ENCODE peak calls at places on chromosomes 12 and 14, in ten cellular contexts. T is iPS DF 19.7; S is HTR-8/SVneo; X is activated CD4-positive, alpha-beta T cell treated with anti-CD3 and anti-CD28 coated beads, Interleukin-2, amount 50 U/mL, for 1 hour; U is A172; N is germinal center; F is GM04503; D is D341Med; I is tibial nerve; Q is neural crest cell. V is an unnamed sample.

GRCh38 chr12:107515446-107515958 is 170.1 kb upstream of the PWP1 start:
- DNase-seq in T (peak), S (peak), X (no peak), U (peak), N (no peak), F (peak), D (no peak), I (peak), Q (no peak), V (peak)

GRCh38 chr14:102320033-102320660 is 601 bp downstream of the ZNF839 start:
- DNase-seq in T (no peak), S (no peak), X (peak), U (no peak), N (peak), F (no peak), D (no peak), I (no peak), Q (no peak), V (peak)

GRCh38 chr14:55180006-55180405 is 11.4 kb downstream of the DLGAP5 start:
- DNase-seq in T (no peak), S (no peak), X (no peak), U (no peak), N (no peak), F (no peak), D (no peak), I (no peak), Q (no peak), V (no peak)

GRCh38 chr12:124148481-124148880 is 146.4 kb upstream of the RFLNA start:
- DNase-seq in T (no peak), S (no peak), X (no peak), U (no peak), N (no peak), F (no peak), D (no peak), I (no peak), Q (no peak), V (no peak)

GRCh38 chr12:124332068-124332672 is 37.3 kb downstream of the RFLNA start:
- DNase-seq in T (no peak), S (peak), X (no peak), U (no peak), N (no peak), F (no peak), D (peak), I (no peak), Q (no peak), V (peak)

GRCh38 chr12:54125950-54126695 is 62.7 kb downstream of the SMUG1 start:
- DNase-seq in T (no peak), S (no peak), X (no peak), U (no peak), N (no peak), F (no peak), D (no peak), I (peak), Q (peak), V (peak)

GRCh38 chr14:93430889-93431670 is at the start of gene UNC79:
- DNase-seq in T (peak), S (no peak), X (no peak), U (no peak), N (no peak), F (no peak), D (peak), I (no peak), Q (peak), V (peak)

GRCh38 chr14:101026341-101026740 is 122.8 kb upstream of the RTL1 start:
- DNase-seq in T (no peak), S (no peak), X (no peak), U (no peak), N (no peak), F (no peak), D (no peak), I (no peak), Q (no peak), V (no peak)

GRCh38 chr12:45336331-45336730 is 120.4 kb downstream of the ANO6 start:
- DNase-seq in T (no peak), S (no peak), X (no peak), U (peak), N (no peak), F (peak), D (no peak), I (no peak), Q (no peak), V (no peak)

GRCh38 chr14:23544511-23545447 is 6.8 kb downstream of the ZFHX2 start:
- DNase-seq in T (no peak), S (no peak), X (no peak), U (no peak), N (no peak), F (no peak), D (no peak), I (no peak), Q (no peak), V (no peak)

GRCh38 chr12:106304001-106304421 is 1.5 kb downstream of the TCP11L2 start:
- DNase-seq in T (no peak), S (no peak), X (no peak), U (no peak), N (no peak), F (no peak), D (no peak), I (no peak), Q (no peak), V (no peak)

GRCh38 chr14:80965041-80965440 is 9.6 kb downstream of the TSHR start:
- DNase-seq in T (no peak), S (no peak), X (no peak), U (no peak), N (no peak), F (no peak), D (no peak), I (no peak), Q (no peak), V (no peak)

GRCh38 chr12:31106101-31106803 is 32.6 kb downstream of the DDX11 start:
- DNase-seq in T (no peak), S (no peak), X (no peak), U (no peak), N (no peak), F (no peak), D (no peak), I (no peak), Q (no peak), V (no peak)

GRCh38 chr14:91728616-91729183 is 3.2 kb downstream of the CATSPERB start:
- DNase-seq in T (no peak), S (no peak), X (no peak), U (no peak), N (no peak), F (peak), D (no peak), I (no peak), Q (no peak), V (peak)

GRCh38 chr12:126998747-126999285 is 1268.2 kb upstream of the TMEM132C start:
- DNase-seq in T (no peak), S (no peak), X (no peak), U (no peak), N (no peak), F (no peak), D (no peak), I (no peak), Q (no peak), V (no peak)

GRCh38 chr12:91574391-91574790 is 391.8 kb upstream of the DCN start:
- DNase-seq in T (no peak), S (no peak), X (no peak), U (no peak), N (no peak), F (no peak), D (no peak), I (no peak), Q (no peak), V (no peak)

GRCh38 chr12:20885552-20885951 is 75.0 kb downstream of the SLCO1B3 start:
- DNase-seq in T (no peak), S (no peak), X (no peak), U (no peak), N (no peak), F (no peak), D (no peak), I (no peak), Q (no peak), V (no peak)

GRCh38 chr12:113184900-113185179 is 438 bp downstream of the DDX54 start:
- DNase-seq in T (peak), S (peak), X (peak), U (peak), N (peak), F (no peak), D (peak), I (peak), Q (peak), V (peak)

GRCh38 chr12:110934093-110934852 is 13.9 kb upstream of the MYL2 start:
- DNase-seq in T (peak), S (no peak), X (no peak), U (peak), N (no peak), F (no peak), D (no peak), I (no peak), Q (no peak), V (peak)

GRCh38 chr12:109295764-109296425 is 13.2 kb downstream of the FOXN4 start:
- DNase-seq in T (no peak), S (no peak), X (no peak), U (no peak), N (no peak), F (no peak), D (no peak), I (no peak), Q (no peak), V (no peak)

GRCh38 chr14:59306775-59307174 is 118.3 kb downstream of the DAAM1 start:
- DNase-seq in T (no peak), S (peak), X (no peak), U (peak), N (no peak), F (no peak), D (no peak), I (no peak), Q (no peak), V (no peak)

GRCh38 chr14:92563359-92563758 is 49.8 kb downstream of the RIN3 start:
- DNase-seq in T (no peak), S (no peak), X (no peak), U (no peak), N (no peak), F (no peak), D (no peak), I (no peak), Q (no peak), V (peak)

GRCh38 chr12:52032431-52032796 is 18.8 kb upstream of the NR4A1 start:
- DNase-seq in T (no peak), S (no peak), X (no peak), U (peak), N (peak), F (no peak), D (no peak), I (peak), Q (no peak), V (peak)

GRCh38 chr14:69049675-69050074 is 70.6 kb upstream of the ACTN1 start:
- DNase-seq in T (no peak), S (peak), X (no peak), U (no peak), N (no peak), F (no peak), D (no peak), I (no peak), Q (no peak), V (peak)

GRCh38 chr12:13039557-13039956 is 4.6 kb upstream of the FAM234B start:
- DNase-seq in T (no peak), S (no peak), X (no peak), U (no peak), N (no peak), F (no peak), D (no peak), I (no peak), Q (no peak), V (no peak)

GRCh38 chr14:103449762-103450161 is 64.5 kb downstream of the MARK3 start:
- DNase-seq in T (no peak), S (no peak), X (no peak), U (no peak), N (no peak), F (no peak), D (no peak), I (no peak), Q (no peak), V (no peak)

GRCh38 chr14:61264022-61264571 is 17.0 kb downstream of the TMEM30B start:
- DNase-seq in T (no peak), S (no peak), X (no peak), U (no peak), N (no peak), F (no peak), D (no peak), I (no peak), Q (no peak), V (no peak)

GRCh38 chr12:92349635-92350034 is 204.0 kb upstream of the BTG1 start:
- DNase-seq in T (no peak), S (no peak), X (no peak), U (no peak), N (no peak), F (no peak), D (no peak), I (no peak), Q (no peak), V (no peak)

GRCh38 chr12:103548622-103549601 is 38.2 kb upstream of the STAB2 start:
- DNase-seq in T (peak), S (peak), X (peak), U (peak), N (peak), F (no peak), D (peak), I (peak), Q (peak), V (peak)

GRCh38 chr14:73958591-73958990 is 8.5 kb downstream of the COQ6 start:
- DNase-seq in T (no peak), S (no peak), X (no peak), U (no peak), N (no peak), F (no peak), D (no peak), I (no peak), Q (no peak), V (no peak)

GRCh38 chr12:131432532-131433260 is 278.2 kb upstream of the SFSWAP start:
- DNase-seq in T (no peak), S (no peak), X (no peak), U (no peak), N (no peak), F (no peak), D (no peak), I (no peak), Q (no peak), V (no peak)

GRCh38 chr12:62632521-62632920 is 165.9 kb downstream of the MON2 start:
- DNase-seq in T (no peak), S (no peak), X (peak), U (no peak), N (peak), F (peak), D (peak), I (peak), Q (peak), V (peak)

V was measured in GM03348.